ENCODE peak calls at places on chromosomes 16 and 17, in six cellular contexts. U is PC-3; D is A549; Y is uterus; R is CD4-positive, alpha-beta memory T cell; M is mammary epithelial cell. C is an unnamed sample.

GRCh38 chr16:80480664-80481063 is 60.1 kb upstream of the DYNLRB2 start:
- DNase-seq in U (no peak), D (no peak), Y (no peak), R (no peak), M (no peak), C (no peak)

GRCh38 chr17:45338023-45338781 is 21.4 kb upstream of the MAP3K14 start:
- DNase-seq in U (no peak), D (no peak), Y (peak), R (no peak), M (no peak), C (no peak)

GRCh38 chr16:53642094-53642493 is 61.6 kb downstream of the RPGRIP1L start:
- DNase-seq in U (no peak), D (no peak), Y (no peak), R (no peak), M (peak), C (no peak)

GRCh38 chr17:10624966-10625365 is 32.1 kb downstream of the MYH3 start:
- DNase-seq in U (no peak), D (no peak), Y (no peak), R (no peak), M (no peak), C (no peak)

GRCh38 chr17:82204831-82205719 is 7.6 kb downstream of the CCDC57 start:
- DNase-seq in U (peak), D (peak), Y (no peak), R (no peak), M (peak), C (no peak)

GRCh38 chr16:17591655-17592405 is 121.1 kb upstream of the XYLT1 start:
- DNase-seq in U (no peak), D (no peak), Y (no peak), R (peak), M (peak), C (peak)

GRCh38 chr17:42845556-42845917 is 1.2 kb downstream of the AOC2 start:
- DNase-seq in U (no peak), D (no peak), Y (no peak), R (no peak), M (no peak), C (no peak)

GRCh38 chr17:82490512-82491195 is 28.9 kb upstream of the FOXK2 start:
- DNase-seq in U (no peak), D (no peak), Y (no peak), R (no peak), M (no peak), C (no peak)

GRCh38 chr16:4159726-4160125 is 43.5 kb upstream of the ADCY9 start:
- DNase-seq in U (no peak), D (no peak), Y (no peak), R (no peak), M (no peak), C (no peak)
- H3K4me3 ChIP-seq in U (no peak), D (no peak), Y (no peak), R (no peak), M (no peak), C (no peak)

DNA sequence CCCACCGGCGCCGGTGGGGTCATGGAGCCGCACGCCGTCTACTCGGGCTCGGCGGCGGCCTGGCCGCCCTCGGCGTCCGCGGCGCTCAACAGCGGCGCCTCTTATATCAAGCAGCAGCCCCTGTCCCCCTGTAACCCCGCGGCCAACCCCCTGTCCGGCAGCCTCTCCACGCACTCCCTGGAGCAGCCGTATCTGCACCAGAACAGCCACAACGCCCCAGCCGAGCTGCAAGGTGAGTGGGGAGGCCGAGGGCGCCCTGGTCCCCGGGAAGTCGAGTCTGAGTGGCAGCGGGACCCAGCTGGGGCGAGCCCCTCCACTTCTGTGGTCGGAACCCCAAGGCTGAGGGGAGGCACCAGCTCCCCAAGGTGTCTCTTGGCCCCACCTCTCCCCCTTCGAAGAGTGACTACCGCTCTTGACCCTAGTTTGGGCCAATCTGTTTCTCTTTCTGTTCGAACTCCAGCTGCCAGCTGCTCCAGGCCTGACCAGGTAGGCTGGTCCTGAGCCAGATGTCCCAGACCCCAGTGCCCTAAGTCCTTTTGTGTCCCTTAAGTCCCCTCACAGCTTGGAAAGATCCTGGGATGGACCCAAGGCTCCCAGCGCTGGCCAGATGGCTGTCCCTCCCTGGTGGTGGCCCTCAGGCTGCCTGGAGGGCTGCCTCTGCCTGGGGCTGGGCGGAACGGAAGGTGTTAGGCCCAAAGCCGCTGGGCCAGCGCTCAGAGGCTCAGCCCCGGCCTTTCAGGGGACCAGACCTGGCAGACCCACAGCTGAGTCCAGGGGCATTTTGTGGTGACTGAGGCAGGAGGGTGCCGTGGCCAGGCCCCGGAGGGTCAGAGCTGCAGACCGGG is 1.2 kb downstream of the FOXF1 start:
- DNase-seq in U (no peak), D (no peak), Y (no peak), R (no peak), M (no peak), C (no peak)
- H3K4me3 ChIP-seq in U (no peak), D (no peak), Y (peak), R (no peak), M (no peak), C (no peak)

GRCh38 chr17:29141484-29141835 is 38.7 kb downstream of the MYO18A start:
- DNase-seq in U (no peak), D (no peak), Y (no peak), R (no peak), M (no peak), C (no peak)
- H3K4me3 ChIP-seq in U (no peak), D (no peak), Y (no peak), R (peak), M (no peak), C (peak)

GRCh38 chr17:7701681-7702080 is 3.3 kb upstream of the EFNB3 start:
- DNase-seq in U (no peak), D (no peak), Y (no peak), R (no peak), M (no peak), C (no peak)

GRCh38 chr17:7704601-7705268 is at the start of gene EFNB3:
- DNase-seq in U (peak), D (peak), Y (peak), R (no peak), M (peak), C (no peak)

GRCh38 chr17:7700510-7700909 is 4.5 kb upstream of the EFNB3 start:
- DNase-seq in U (no peak), D (no peak), Y (no peak), R (no peak), M (no peak), C (no peak)

GRCh38 chr17:7703584-7704574 is 1.1 kb upstream of the EFNB3 start:
- DNase-seq in U (no peak), D (peak), Y (no peak), R (no peak), M (peak), C (peak)

GRCh38 chr17:7702776-7703175 is 2.2 kb upstream of the EFNB3 start:
- DNase-seq in U (no peak), D (no peak), Y (no peak), R (no peak), M (no peak), C (no peak)
- H3K4me3 ChIP-seq in U (no peak), D (no peak), Y (no peak), R (no peak), M (no peak), C (no peak)

GRCh38 chr17:50056217-50056960 is 479 bp downstream of the ITGA3 start:
- DNase-seq in U (peak), D (no peak), Y (peak), R (peak), M (peak), C (no peak)

GRCh38 chr17:50055426-50056216 is at the start of gene ITGA3:
- DNase-seq in U (peak), D (peak), Y (peak), R (peak), M (peak), C (peak)

GRCh38 chr17:50058296-50058945 is 2.5 kb downstream of the ITGA3 start:
- DNase-seq in U (no peak), D (no peak), Y (no peak), R (no peak), M (no peak), C (no peak)

GRCh38 chr17:50057521-50057991 is 1.6 kb downstream of the ITGA3 start:
- DNase-seq in U (no peak), D (no peak), Y (peak), R (no peak), M (no peak), C (no peak)

DNA sequence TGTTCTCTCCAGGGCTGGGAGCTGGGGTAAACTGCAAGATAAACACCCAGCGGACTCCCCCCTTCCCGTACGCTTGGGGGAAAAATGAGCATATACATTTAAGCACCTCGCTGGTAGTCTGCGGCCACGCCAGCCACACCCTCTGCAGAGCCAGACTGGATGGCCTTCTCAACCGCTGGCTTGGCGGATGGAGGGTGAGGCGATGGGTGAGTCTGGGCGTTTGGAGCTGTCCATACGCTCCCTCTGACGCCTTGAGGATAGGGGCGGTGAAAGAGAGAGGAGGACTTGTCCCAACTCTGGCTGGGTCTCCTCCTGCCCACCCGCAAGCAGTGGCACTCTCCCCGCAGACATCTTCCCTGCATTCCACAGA is 1.0 kb downstream of the ITGA3 start:
- DNase-seq in U (peak), D (no peak), Y (no peak), R (no peak), M (peak), C (no peak)
- H3K4me3 ChIP-seq in U (peak), D (peak), Y (peak), R (no peak), M (peak), C (peak)

GRCh38 chr17:31489295-31490018 is 98.0 kb downstream of the RAB11FIP4 start:
- DNase-seq in U (peak), D (no peak), Y (no peak), R (no peak), M (no peak), C (no peak)

GRCh38 chr17:31487063-31487647 is 95.7 kb downstream of the RAB11FIP4 start:
- DNase-seq in U (no peak), D (no peak), Y (no peak), R (no peak), M (no peak), C (no peak)

GRCh38 chr17:31488982-31489294 is 97.5 kb downstream of the RAB11FIP4 start:
- DNase-seq in U (no peak), D (no peak), Y (no peak), R (no peak), M (no peak), C (no peak)

GRCh38 chr17:31487648-31488263 is 96.3 kb downstream of the RAB11FIP4 start:
- DNase-seq in U (peak), D (peak), Y (peak), R (peak), M (peak), C (peak)

GRCh38 chr17:31488264-31488981 is 96.9 kb downstream of the RAB11FIP4 start:
- DNase-seq in U (peak), D (no peak), Y (no peak), R (no peak), M (peak), C (no peak)
- H3K4me3 ChIP-seq in U (peak), D (peak), Y (peak), R (peak), M (peak), C (peak)

GRCh38 chr16:89116341-89117238 is 22.9 kb downstream of the ACSF3 start:
- DNase-seq in U (no peak), D (no peak), Y (no peak), R (no peak), M (no peak), C (no peak)

GRCh38 chr16:89114159-89114981 is 20.7 kb downstream of the ACSF3 start:
- DNase-seq in U (no peak), D (no peak), Y (no peak), R (no peak), M (no peak), C (peak)

GRCh38 chr16:89113661-89114060 is 20.0 kb downstream of the ACSF3 start:
- DNase-seq in U (no peak), D (no peak), Y (no peak), R (no peak), M (no peak), C (no peak)

GRCh38 chr16:89117239-89117974 is 23.8 kb downstream of the ACSF3 start:
- DNase-seq in U (no peak), D (no peak), Y (no peak), R (no peak), M (no peak), C (no peak)

GRCh38 chr16:89115216-89115949 is 21.7 kb downstream of the ACSF3 start:
- DNase-seq in U (no peak), D (no peak), Y (no peak), R (peak), M (peak), C (peak)
- H3K4me3 ChIP-seq in U (no peak), D (no peak), Y (no peak), R (peak), M (no peak), C (peak)

GRCh38 chr16:981695-982151 is at the start of gene SOX8:
- DNase-seq in U (no peak), D (no peak), Y (no peak), R (no peak), M (no peak), C (no peak)
- H3K4me3 ChIP-seq in U (peak), D (peak), Y (peak), R (no peak), M (no peak), C (peak)

GRCh38 chr16:15556130-15556529 is 86.8 kb downstream of the MARF1 start:
- DNase-seq in U (no peak), D (no peak), Y (no peak), R (no peak), M (no peak), C (no peak)
- H3K4me3 ChIP-seq in U (no peak), D (no peak), Y (no peak), R (no peak), M (no peak), C (no peak)

GRCh38 chr17:62615503-62615902 is 12.0 kb upstream of the MRC2 start:
- DNase-seq in U (no peak), D (no peak), Y (no peak), R (no peak), M (no peak), C (no peak)
- H3K4me3 ChIP-seq in U (no peak), D (no peak), Y (no peak), R (no peak), M (no peak), C (no peak)